ENCODE peak calls at places on chromosome 11, in eight cellular contexts. One of them, this sample, is unnamed.

GRCh38 chr11:110000045-110000502 is 93.1 kb upstream of the ZC3H12C start:
- DNase-seq in heart left ventricle: no peak
- DNase-seq in uterus: no peak
- DNase-seq in erythroblast: peak
- DNase-seq in body of pancreas: no peak
- DNase-seq in stomach: no peak
- DNase-seq in IMR-90: peak
- DNase-seq in suprapubic skin: no peak
- DNase-seq in this sample: peak

GRCh38 chr11:29200776-29201574 is 815.9 kb downstream of the KCNA4 start:
- DNase-seq in heart left ventricle: no peak
- DNase-seq in uterus: no peak
- DNase-seq in erythroblast: no peak
- DNase-seq in body of pancreas: no peak
- DNase-seq in stomach: no peak
- DNase-seq in IMR-90: no peak
- DNase-seq in suprapubic skin: no peak
- DNase-seq in this sample: no peak

GRCh38 chr11:65224939-65225283 is 36.9 kb upstream of the POLA2 start:
- DNase-seq in heart left ventricle: no peak
- DNase-seq in uterus: peak
- DNase-seq in erythroblast: no peak
- DNase-seq in body of pancreas: peak
- DNase-seq in stomach: peak
- DNase-seq in IMR-90: peak
- DNase-seq in suprapubic skin: no peak
- DNase-seq in this sample: peak

GRCh38 chr11:8357891-8358566 is 94.4 kb upstream of the LMO1 start:
- DNase-seq in heart left ventricle: no peak
- DNase-seq in uterus: no peak
- DNase-seq in erythroblast: no peak
- DNase-seq in body of pancreas: no peak
- DNase-seq in stomach: no peak
- DNase-seq in IMR-90: no peak
- DNase-seq in suprapubic skin: no peak
- DNase-seq in this sample: no peak

GRCh38 chr11:85752890-85753581 is 57.9 kb downstream of the SYTL2 start:
- DNase-seq in heart left ventricle: no peak
- DNase-seq in uterus: no peak
- DNase-seq in erythroblast: peak
- DNase-seq in body of pancreas: peak
- DNase-seq in stomach: peak
- DNase-seq in IMR-90: no peak
- DNase-seq in suprapubic skin: no peak
- DNase-seq in this sample: peak

GRCh38 chr11:126898802-126899201 is 101.8 kb downstream of the KIRREL3 start:
- DNase-seq in heart left ventricle: no peak
- DNase-seq in uterus: no peak
- DNase-seq in erythroblast: no peak
- DNase-seq in body of pancreas: no peak
- DNase-seq in stomach: no peak
- DNase-seq in IMR-90: no peak
- DNase-seq in suprapubic skin: no peak
- DNase-seq in this sample: no peak

GRCh38 chr11:107683807-107684206 is 28.0 kb downstream of the SLN start:
- DNase-seq in heart left ventricle: no peak
- DNase-seq in uterus: no peak
- DNase-seq in erythroblast: peak
- DNase-seq in body of pancreas: no peak
- DNase-seq in stomach: no peak
- DNase-seq in IMR-90: no peak
- DNase-seq in suprapubic skin: no peak
- DNase-seq in this sample: no peak

GRCh38 chr11:102760355-102761035 is 19.9 kb downstream of the MMP10 start:
- DNase-seq in heart left ventricle: no peak
- DNase-seq in uterus: no peak
- DNase-seq in erythroblast: peak
- DNase-seq in body of pancreas: no peak
- DNase-seq in stomach: no peak
- DNase-seq in IMR-90: peak
- DNase-seq in suprapubic skin: no peak
- DNase-seq in this sample: peak

GRCh38 chr11:128195057-128195751 is 392.2 kb downstream of the ETS1 start:
- DNase-seq in heart left ventricle: no peak
- DNase-seq in uterus: no peak
- DNase-seq in erythroblast: no peak
- DNase-seq in body of pancreas: no peak
- DNase-seq in stomach: no peak
- DNase-seq in IMR-90: no peak
- DNase-seq in suprapubic skin: no peak
- DNase-seq in this sample: peak

GRCh38 chr11:86056262-86056911 is 12.5 kb downstream of the PICALM start:
- DNase-seq in heart left ventricle: no peak
- DNase-seq in uterus: no peak
- DNase-seq in erythroblast: no peak
- DNase-seq in body of pancreas: no peak
- DNase-seq in stomach: no peak
- DNase-seq in IMR-90: no peak
- DNase-seq in suprapubic skin: no peak
- DNase-seq in this sample: no peak

GRCh38 chr11:68550485-68550817 is 89.9 kb downstream of the PPP6R3 start:
- DNase-seq in heart left ventricle: no peak
- DNase-seq in uterus: no peak
- DNase-seq in erythroblast: no peak
- DNase-seq in body of pancreas: no peak
- DNase-seq in stomach: no peak
- DNase-seq in IMR-90: peak
- DNase-seq in suprapubic skin: no peak
- DNase-seq in this sample: peak

GRCh38 chr11:83161610-83162199 is 4.8 kb downstream of the PCF11 start:
- DNase-seq in heart left ventricle: no peak
- DNase-seq in uterus: no peak
- DNase-seq in erythroblast: no peak
- DNase-seq in body of pancreas: no peak
- DNase-seq in stomach: no peak
- DNase-seq in IMR-90: no peak
- DNase-seq in suprapubic skin: no peak
- DNase-seq in this sample: no peak

GRCh38 chr11:83162377-83162776 is 5.4 kb downstream of the PCF11 start:
- DNase-seq in heart left ventricle: no peak
- DNase-seq in uterus: no peak
- DNase-seq in erythroblast: peak
- DNase-seq in body of pancreas: no peak
- DNase-seq in stomach: no peak
- DNase-seq in IMR-90: peak
- DNase-seq in suprapubic skin: no peak
- DNase-seq in this sample: no peak

GRCh38 chr11:83168756-83169155 is 11.8 kb downstream of the PCF11 start:
- DNase-seq in heart left ventricle: no peak
- DNase-seq in uterus: no peak
- DNase-seq in erythroblast: no peak
- DNase-seq in body of pancreas: no peak
- DNase-seq in stomach: no peak
- DNase-seq in IMR-90: no peak
- DNase-seq in suprapubic skin: no peak
- DNase-seq in this sample: no peak

DNA sequence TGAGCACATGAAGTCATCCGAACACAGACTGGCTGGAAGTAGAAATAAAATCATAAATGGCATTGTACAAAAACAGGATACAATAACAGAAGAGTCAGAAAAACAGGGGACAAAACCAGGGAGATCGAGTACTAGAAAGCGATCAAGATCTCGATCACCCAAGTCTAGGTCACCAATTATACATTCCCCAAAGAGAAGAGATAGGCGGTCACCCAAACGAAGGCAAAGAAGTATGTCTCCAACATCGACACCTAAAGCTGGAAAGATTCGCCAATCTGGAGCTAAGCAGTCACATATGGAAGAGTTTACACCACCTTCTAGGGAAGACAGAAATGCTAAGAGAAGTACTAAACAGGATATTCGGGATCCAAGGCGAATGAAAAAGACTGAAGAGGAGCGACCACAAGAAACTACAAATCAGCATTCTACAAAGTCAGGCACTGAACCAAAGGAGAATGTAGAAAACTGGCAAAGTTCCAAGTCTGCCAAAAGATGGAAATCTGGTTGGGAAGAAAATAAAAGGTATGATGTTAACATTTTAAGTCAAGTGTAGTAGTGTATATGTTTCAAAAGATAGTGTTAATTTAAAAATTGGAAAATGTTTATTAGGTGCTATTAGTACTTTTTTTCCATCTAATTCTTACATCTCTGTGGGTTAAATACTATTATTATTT is 9.4 kb downstream of the PCF11 start:
- DNase-seq in heart left ventricle: no peak
- DNase-seq in uterus: no peak
- DNase-seq in erythroblast: peak
- DNase-seq in body of pancreas: no peak
- DNase-seq in stomach: no peak
- DNase-seq in IMR-90: no peak
- DNase-seq in suprapubic skin: no peak
- DNase-seq in this sample: no peak
- TF ChIP-seq POLR2A in heart left ventricle: no peak
- TF ChIP-seq POLR2A in uterus: no peak
- TF ChIP-seq POLR2A in erythroblast: peak
- TF ChIP-seq POLR2A in body of pancreas: no peak
- TF ChIP-seq POLR2A in stomach: no peak
- TF ChIP-seq POLR2A in IMR-90: no peak
- TF ChIP-seq POLR2A in suprapubic skin: no peak
- TF ChIP-seq POLR2A in this sample: no peak

GRCh38 chr11:76379811-76380160 is 1.1 kb downstream of the THAP12 start:
- DNase-seq in heart left ventricle: no peak
- DNase-seq in uterus: no peak
- DNase-seq in erythroblast: no peak
- DNase-seq in body of pancreas: no peak
- DNase-seq in stomach: no peak
- DNase-seq in IMR-90: no peak
- DNase-seq in suprapubic skin: no peak
- DNase-seq in this sample: no peak

GRCh38 chr11:76380977-76381719 is at the start of the genes GVQW3 and THAP12:
- DNase-seq in heart left ventricle: peak
- DNase-seq in uterus: peak
- DNase-seq in erythroblast: peak
- DNase-seq in body of pancreas: peak
- DNase-seq in stomach: peak
- DNase-seq in IMR-90: peak
- DNase-seq in suprapubic skin: peak
- DNase-seq in this sample: peak

GRCh38 chr11:76382209-76382608 is 1.1 kb downstream of the GVQW3 start:
- DNase-seq in heart left ventricle: no peak
- DNase-seq in uterus: no peak
- DNase-seq in erythroblast: no peak
- DNase-seq in body of pancreas: no peak
- DNase-seq in stomach: no peak
- DNase-seq in IMR-90: no peak
- DNase-seq in suprapubic skin: no peak
- DNase-seq in this sample: no peak

GRCh38 chr11:76376746-76377558 is 4.0 kb downstream of the THAP12 start:
- DNase-seq in heart left ventricle: no peak
- DNase-seq in uterus: no peak
- DNase-seq in erythroblast: no peak
- DNase-seq in body of pancreas: no peak
- DNase-seq in stomach: no peak
- DNase-seq in IMR-90: no peak
- DNase-seq in suprapubic skin: no peak
- DNase-seq in this sample: no peak

DNA sequence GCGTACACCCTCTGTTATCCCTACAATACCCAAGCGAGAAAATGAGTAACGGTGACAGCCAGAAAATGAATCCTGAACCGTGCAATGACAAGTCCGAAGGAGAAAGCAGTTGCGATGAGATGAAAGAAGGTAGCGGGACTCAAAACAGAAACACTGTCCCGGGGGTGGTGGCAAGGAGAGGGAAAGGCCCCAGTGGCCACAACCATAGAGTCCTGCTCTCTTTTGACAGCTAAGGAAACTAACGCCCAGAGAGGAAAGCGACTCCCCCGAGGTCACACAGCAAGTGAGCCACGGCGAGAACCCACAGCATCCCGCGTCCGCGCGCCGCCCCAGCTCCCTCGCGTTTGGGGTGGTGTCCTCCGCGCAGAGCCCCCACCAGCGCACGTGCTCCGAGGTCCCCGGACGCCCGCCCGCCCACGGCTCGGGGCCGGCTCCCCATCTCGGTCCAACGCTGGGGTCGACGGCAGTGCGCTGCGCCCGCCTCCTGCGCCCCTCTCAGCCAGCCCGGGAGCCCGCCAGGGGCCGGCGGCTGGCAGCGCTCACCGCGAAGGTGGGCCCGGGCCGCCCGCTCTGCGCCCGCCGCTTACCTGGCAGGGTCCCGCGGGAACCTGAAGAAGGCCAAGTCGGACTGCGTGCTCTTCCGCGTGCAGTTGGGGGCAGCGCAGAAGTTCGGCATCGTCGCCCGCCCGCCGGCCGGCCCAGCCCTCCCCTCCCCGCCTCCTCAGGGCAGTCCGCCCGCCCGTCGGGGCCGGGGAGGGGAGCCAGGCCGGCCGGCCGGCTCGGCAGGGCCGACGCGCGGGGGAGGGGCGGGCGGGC is 563 bp downstream of the THAP12 start:
- DNase-seq in heart left ventricle: no peak
- DNase-seq in uterus: no peak
- DNase-seq in erythroblast: peak
- DNase-seq in body of pancreas: no peak
- DNase-seq in stomach: no peak
- DNase-seq in IMR-90: peak
- DNase-seq in suprapubic skin: no peak
- DNase-seq in this sample: peak
- TF ChIP-seq POLR2A in heart left ventricle: no peak
- TF ChIP-seq POLR2A in uterus: no peak
- TF ChIP-seq POLR2A in erythroblast: no peak
- TF ChIP-seq POLR2A in body of pancreas: no peak
- TF ChIP-seq POLR2A in stomach: no peak
- TF ChIP-seq POLR2A in IMR-90: peak
- TF ChIP-seq POLR2A in suprapubic skin: no peak
- TF ChIP-seq POLR2A in this sample: no peak

DNA sequence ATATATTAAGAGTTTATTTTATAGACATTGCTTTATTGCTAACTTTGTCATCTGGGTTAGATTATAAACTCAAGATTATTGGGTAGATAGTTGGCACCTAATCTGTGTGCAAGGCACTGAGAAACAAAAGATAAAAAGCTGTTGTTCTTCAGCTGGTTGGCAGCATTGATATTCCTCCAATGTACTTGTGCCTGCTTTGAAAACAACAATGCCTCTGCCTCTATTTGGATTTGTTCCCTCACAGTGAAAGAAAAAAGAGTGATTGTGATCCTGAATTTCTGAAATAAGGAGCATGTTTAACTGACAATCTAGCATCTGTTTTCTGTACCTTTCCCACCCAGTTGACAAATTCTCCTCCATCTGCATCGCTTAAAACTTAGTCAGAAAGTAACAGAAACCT is 98.3 kb downstream of the TYR start:
- DNase-seq in heart left ventricle: no peak
- DNase-seq in uterus: no peak
- DNase-seq in erythroblast: no peak
- DNase-seq in body of pancreas: no peak
- DNase-seq in stomach: no peak
- DNase-seq in IMR-90: no peak
- DNase-seq in suprapubic skin: no peak
- DNase-seq in this sample: no peak
- TF ChIP-seq POLR2A in heart left ventricle: no peak
- TF ChIP-seq POLR2A in uterus: no peak
- TF ChIP-seq POLR2A in erythroblast: no peak
- TF ChIP-seq POLR2A in body of pancreas: no peak
- TF ChIP-seq POLR2A in stomach: no peak
- TF ChIP-seq POLR2A in IMR-90: no peak
- TF ChIP-seq POLR2A in suprapubic skin: no peak
- TF ChIP-seq POLR2A in this sample: no peak

GRCh38 chr11:3037041-3037944 is 19.9 kb downstream of the CARS1 start:
- DNase-seq in heart left ventricle: peak
- DNase-seq in uterus: peak
- DNase-seq in erythroblast: peak
- DNase-seq in body of pancreas: peak
- DNase-seq in stomach: peak
- DNase-seq in IMR-90: peak
- DNase-seq in suprapubic skin: no peak
- DNase-seq in this sample: peak
- TF ChIP-seq POLR2A in heart left ventricle: no peak
- TF ChIP-seq POLR2A in uterus: no peak
- TF ChIP-seq POLR2A in erythroblast: no peak
- TF ChIP-seq POLR2A in body of pancreas: no peak
- TF ChIP-seq POLR2A in stomach: no peak
- TF ChIP-seq POLR2A in IMR-90: no peak
- TF ChIP-seq POLR2A in suprapubic skin: no peak
- TF ChIP-seq POLR2A in this sample: no peak